ENCODE peak calls at places on chromosomes 3 and 15, in seven cellular contexts. P, D, J, Z, F, M and G are unnamed samples.

GRCh38 chr3:47283596-47284364 is 1.0 kb downstream of the KLHL18 start:
- DNase-seq in Z (no peak), F (no peak), J (peak), P (peak), M (peak), D (peak), G (no peak)

GRCh38 chr3:67901681-67902080 is 247.3 kb upstream of the SUCLG2 start:
- DNase-seq in P (peak), F (no peak), Z (no peak), M (no peak), D (no peak), J (no peak), G (no peak)

GRCh38 chr15:72521682-72522081 is 47.6 kb downstream of the ARIH1 start:
- DNase-seq in J (no peak), D (no peak), Z (no peak), P (no peak), F (no peak), M (no peak), G (peak)

GRCh38 chr3:71389191-71389590 is 194.3 kb downstream of the FOXP1 start:
- DNase-seq in D (no peak), Z (no peak), P (no peak), J (no peak), F (no peak), M (no peak), G (no peak)

GRCh38 chr15:92151741-92152140 is 241.9 kb upstream of the ST8SIA2 start:
- DNase-seq in D (no peak), J (no peak), M (no peak), F (no peak), P (no peak), Z (no peak), G (no peak)

GRCh38 chr3:132867956-132868355 is 145.7 kb upstream of the NPHP3 start:
- DNase-seq in P (no peak), F (no peak), J (no peak), D (no peak), M (peak), Z (no peak), G (peak)

GRCh38 chr3:15051531-15051930 is 13.6 kb downstream of the MRPS25 start:
- DNase-seq in Z (no peak), M (peak), J (peak), P (peak), D (peak), F (no peak), G (peak)

GRCh38 chr3:157100997-157101396 is 59.0 kb downstream of the CCNL1 start:
- DNase-seq in M (no peak), F (no peak), Z (no peak), P (no peak), D (no peak), J (no peak), G (peak)

GRCh38 chr3:59472541-59472940 is 422.7 kb upstream of the CFAP20DC start:
- DNase-seq in Z (no peak), P (no peak), M (no peak), F (no peak), D (no peak), J (peak), G (no peak)